ENCODE peak calls at places on chromosomes 4 and X, in four cellular contexts. T is adrenal gland, L is right lobe of liver, E is H1. N is an unnamed sample.

GRCh38 chr4:185035284-185035683 is 17.0 kb downstream of the HELT start:
- DNase-seq in L (no peak), E (no peak), T (no peak), N (no peak)

GRCh38 chrX:107599371-107599970 is 28.8 kb upstream of the PRPS1 start:
- DNase-seq in E (no peak), T (no peak), L (no peak), N (no peak)

GRCh38 chr4:102356562-102357202 is 11.4 kb upstream of the SLC39A8 start:
- DNase-seq in E (no peak), T (no peak), L (no peak), N (no peak)

GRCh38 chr4:140611854-140612253 is 43.1 kb upstream of the UCP1 start:
- DNase-seq in L (no peak), T (no peak), E (no peak), N (no peak)

GRCh38 chr4:142615324-142615665 is 230.8 kb downstream of the INPP4B start:
- DNase-seq in T (no peak), E (no peak), L (no peak), N (no peak)

GRCh38 chr4:170202721-170203120 is 113.0 kb upstream of the AADAT start:
- DNase-seq in E (no peak), T (no peak), L (no peak), N (no peak)

GRCh38 chr4:112509243-112510190 is 6.5 kb downstream of the NEUROG2 start:
- DNase-seq in E (peak; percentile 66), T (no peak), L (no peak), N (no peak)

GRCh38 chr4:16745009-16745408 is 153.4 kb downstream of the LDB2 start:
- DNase-seq in T (peak; percentile 75), E (no peak), L (peak; percentile 22), N (no peak)

GRCh38 chrX:48848847-48849246 is 13.4 kb upstream of the PCSK1N start:
- DNase-seq in T (no peak), E (no peak), L (no peak), N (no peak)

GRCh38 chr4:78774395-78774794 is 1.8 kb upstream of the BMP2K start:
- DNase-seq in L (no peak), T (no peak), E (no peak), N (no peak)

GRCh38 chr4:62644372-62644771 is 1444.2 kb downstream of the ADGRL3 start:
- DNase-seq in T (peak; percentile 10), E (no peak), L (no peak), N (no peak)

GRCh38 chr4:106366026-106366425 is 2.6 kb downstream of the GIMD1 start:
- DNase-seq in L (no peak), T (no peak), E (no peak), N (no peak)

GRCh38 chr4:173243321-173243720 is 74.7 kb downstream of the GALNT7 start:
- DNase-seq in T (no peak), E (no peak), L (no peak), N (no peak)

GRCh38 chr4:106329027-106329618 is 12.8 kb downstream of the AIMP1 start:
- DNase-seq in T (no peak), E (no peak), L (no peak), N (no peak)

GRCh38 chr4:186924723-186925122 is 201.1 kb upstream of the FAT1 start:
- DNase-seq in T (no peak), E (no peak), L (no peak), N (no peak)

GRCh38 chr4:38560340-38560739 is 103.7 kb upstream of the KLF3 start:
- DNase-seq in T (no peak), L (no peak), E (no peak), N (no peak)

GRCh38 chr4:17636696-17637351 is 22.4 kb downstream of the MED28 start:
- DNase-seq in L (peak; percentile 82), E (peak; percentile 91), T (peak; percentile 85), N (peak; percentile 80)

GRCh38 chrX:19085975-19086772 is 36.1 kb downstream of the ADGRG2 start:
- DNase-seq in T (peak; percentile 7), L (peak; percentile 39), E (no peak), N (no peak)

GRCh38 chr4:150366487-150366999 is 215.4 kb upstream of the MAB21L2 start:
- DNase-seq in E (peak; percentile 51), T (no peak), L (no peak), N (no peak)

GRCh38 chrX:154097597-154098541 is at the start of gene MECP2:
- DNase-seq in E (peak; percentile 87), T (peak; percentile 94), L (peak; percentile 92), N (peak; percentile 94)

GRCh38 chrX:154094833-154095232 is 2.7 kb downstream of the MECP2 start:
- DNase-seq in L (no peak), E (no peak), T (no peak), N (no peak)

GRCh38 chrX:154096140-154097002 is 1.1 kb downstream of the MECP2 start:
- DNase-seq in L (peak; percentile 25), E (no peak), T (no peak), N (peak; percentile 47)

GRCh38 chrX:154098551-154098950 is 1.0 kb upstream of the MECP2 start:
- DNase-seq in T (no peak), E (no peak), L (no peak), N (no peak)

DNA sequence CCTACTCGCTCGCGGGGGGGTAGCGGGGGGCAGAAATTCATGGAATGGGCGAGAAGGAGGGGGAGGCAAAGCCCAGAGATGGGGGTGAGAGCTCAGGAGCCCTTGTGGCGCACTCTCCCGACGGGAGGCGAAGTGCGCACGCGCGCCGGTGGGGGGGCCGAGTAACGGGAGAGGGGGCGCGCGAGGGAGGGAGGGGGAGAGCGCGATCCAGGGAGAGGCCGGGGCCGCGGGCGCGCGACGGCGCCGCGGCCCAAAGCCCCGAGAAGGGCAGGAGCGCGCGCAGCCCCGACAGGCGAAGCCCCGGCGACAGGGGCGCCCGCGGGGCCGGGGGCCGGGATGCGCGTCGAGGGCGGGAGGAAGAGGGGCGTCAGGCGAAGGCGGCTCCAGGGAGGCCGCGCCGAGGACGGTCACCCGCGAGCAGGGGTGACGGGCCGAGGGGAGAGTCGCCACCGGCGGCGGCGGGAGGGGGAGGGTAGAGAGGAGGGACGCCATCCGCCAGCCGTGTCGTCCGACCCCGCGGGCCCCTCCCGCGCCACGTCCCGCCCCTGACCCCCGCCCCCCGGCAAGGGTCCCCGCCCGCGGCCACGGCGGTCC is 417 bp downstream of the MECP2 start:
- DNase-seq in E (peak; percentile 67), L (peak; percentile 75), T (peak; percentile 79), N (peak; percentile 77)
- TF ChIP-seq POLR2A in E (no peak), L (no peak), T (no peak), N (no peak)

DNA sequence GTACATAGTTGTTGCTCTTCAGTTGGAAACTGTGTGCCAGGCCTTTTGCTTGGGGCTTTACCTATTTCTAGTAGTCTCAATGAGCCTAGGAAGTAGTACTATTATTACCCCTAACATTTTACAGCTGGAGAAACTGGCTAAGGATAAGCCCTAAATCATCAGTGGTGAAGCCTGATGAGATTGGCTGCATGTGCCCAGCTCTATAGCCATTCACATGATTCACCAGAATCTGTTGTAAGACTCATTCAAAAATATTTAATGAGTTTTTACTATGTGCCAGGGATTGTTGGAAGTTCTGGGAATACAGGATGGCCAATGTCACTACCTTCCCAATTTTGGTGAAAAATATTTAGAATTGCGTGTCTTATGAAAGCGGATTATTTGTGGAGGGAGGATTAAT is 2.8 kb downstream of the KIT start:
- DNase-seq in E (no peak), L (no peak), T (no peak), N (no peak)
- H3K27me3 ChIP-seq in E (peaks cover 31% of the 10 kb centered on the region), L (no peaks in the 10 kb centered on the region), T (peaks cover 4% of the 10 kb centered on the region), N (no peaks in the 10 kb centered on the region)

GRCh38 chr4:8274066-8274652 is 4.6 kb downstream of the HTRA3 start:
- DNase-seq in L (no peak), T (no peak), E (no peak), N (no peak)

GRCh38 chr4:8273450-8273849 is 3.9 kb downstream of the HTRA3 start:
- DNase-seq in L (no peak), T (no peak), E (no peak), N (no peak)

GRCh38 chr4:8271821-8272220 is 2.3 kb downstream of the HTRA3 start:
- DNase-seq in T (no peak), E (no peak), L (no peak), N (no peak)

GRCh38 chr4:8270912-8271815 is 1.6 kb downstream of the HTRA3 start:
- DNase-seq in E (no peak), L (no peak), T (no peak), N (no peak)

GRCh38 chr4:8272472-8273428 is 3.2 kb downstream of the HTRA3 start:
- DNase-seq in L (no peak), T (peak; percentile 12), E (no peak), N (peak; percentile 67)
- H3K4me3 ChIP-seq in L (no peak overlapping the region), T (no peak overlapping the region), E (no peak overlapping the region), N (no peak overlapping the region)

GRCh38 chrX:109536439-109537323 is at the start of gene NXT2:
- DNase-seq in L (peak; percentile 92), T (peak; percentile 95), E (peak; percentile 79), N (peak; percentile 93)
- TF ChIP-seq POLR2A in L (peak; percentile 69), T (peak; percentile 78), E (peak; percentile 93), N (peak; percentile 44)

DNA sequence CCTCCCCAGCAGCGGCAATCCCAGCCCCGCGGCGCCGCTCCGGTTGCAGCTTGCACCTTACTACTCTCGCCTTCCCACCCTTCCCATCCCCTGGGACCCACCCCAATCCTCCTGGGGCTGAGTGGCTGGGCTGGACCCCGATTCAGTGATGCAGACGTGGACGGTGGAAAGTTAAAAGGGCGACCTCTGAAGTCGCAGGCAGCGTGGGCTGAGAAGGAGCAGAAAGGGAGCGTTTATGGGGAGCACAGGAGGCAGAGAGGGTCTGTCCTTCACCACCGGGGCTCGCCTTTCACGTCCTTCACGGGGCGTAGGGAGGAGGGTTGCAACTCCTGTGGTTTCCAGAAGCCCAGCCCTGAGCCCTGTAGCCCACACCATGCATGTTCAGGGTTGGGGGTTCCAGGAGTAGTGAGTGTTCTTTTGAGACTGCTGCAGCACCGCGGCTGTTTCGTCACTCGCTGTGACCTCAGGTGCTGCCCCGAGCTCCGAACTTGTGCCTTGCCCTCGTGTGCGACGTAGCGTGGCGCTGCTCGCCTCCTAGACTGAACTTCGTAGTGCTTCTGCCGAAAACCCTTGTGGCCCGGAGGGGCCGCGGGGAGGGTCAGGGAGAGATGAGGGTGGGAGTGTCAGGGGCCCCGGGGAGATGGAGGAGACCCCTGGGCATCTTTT is 1.5 kb downstream of the NHS start:
- DNase-seq in E (peak; percentile 46), T (peak; percentile 39), L (no peak), N (peak; percentile 14)
- H3K27me3 ChIP-seq in E (peaks cover 20% of the 10 kb centered on the region), T (peaks cover 3% of the 10 kb centered on the region), L (no peaks in the 10 kb centered on the region), N (no peaks in the 10 kb centered on the region)